ENCODE peak calls at places on chromosomes 6 and 20, in eight cellular contexts. One of them, this sample, is unnamed.

GRCh38 chr6:100202417-100203194 is 208.6 kb upstream of the MCHR2 start:
- DNase-seq in spleen: no peak
- DNase-seq in neural progenitor cell: no peak
- DNase-seq in heart right ventricle: no peak
- DNase-seq in OCI-LY7: no peak
- DNase-seq in left ventricle myocardium inferior: no peak
- DNase-seq in AG04450: peak
- DNase-seq in psoas muscle: peak
- DNase-seq in this sample: no peak

GRCh38 chr20:36847009-36847709 is 28.8 kb upstream of the TLDC2 start:
- DNase-seq in spleen: no peak
- DNase-seq in neural progenitor cell: peak
- DNase-seq in heart right ventricle: peak
- DNase-seq in OCI-LY7: no peak
- DNase-seq in left ventricle myocardium inferior: peak
- DNase-seq in AG04450: peak
- DNase-seq in psoas muscle: peak
- DNase-seq in this sample: no peak

GRCh38 chr6:14228571-14228970 is 111.0 kb downstream of the CD83 start:
- DNase-seq in spleen: no peak
- DNase-seq in neural progenitor cell: no peak
- DNase-seq in heart right ventricle: no peak
- DNase-seq in OCI-LY7: peak
- DNase-seq in left ventricle myocardium inferior: peak
- DNase-seq in AG04450: no peak
- DNase-seq in psoas muscle: no peak
- DNase-seq in this sample: no peak

GRCh38 chr6:166258854-166259276 is 49.3 kb downstream of the PRR18 start:
- DNase-seq in spleen: peak
- DNase-seq in neural progenitor cell: no peak
- DNase-seq in heart right ventricle: peak
- DNase-seq in OCI-LY7: peak
- DNase-seq in left ventricle myocardium inferior: no peak
- DNase-seq in AG04450: no peak
- DNase-seq in psoas muscle: no peak
- DNase-seq in this sample: no peak

GRCh38 chr20:14687317-14687716 is 349.9 kb upstream of the FLRT3 start:
- DNase-seq in spleen: no peak
- DNase-seq in neural progenitor cell: no peak
- DNase-seq in heart right ventricle: no peak
- DNase-seq in OCI-LY7: no peak
- DNase-seq in left ventricle myocardium inferior: no peak
- DNase-seq in AG04450: no peak
- DNase-seq in psoas muscle: no peak
- DNase-seq in this sample: no peak

GRCh38 chr6:104229057-104229456 is 630.7 kb downstream of the HACE1 start:
- DNase-seq in spleen: no peak
- DNase-seq in neural progenitor cell: no peak
- DNase-seq in heart right ventricle: no peak
- DNase-seq in OCI-LY7: no peak
- DNase-seq in left ventricle myocardium inferior: no peak
- DNase-seq in AG04450: no peak
- DNase-seq in psoas muscle: no peak
- DNase-seq in this sample: no peak

GRCh38 chr6:110856296-110856695 is 18.3 kb upstream of the AMD1 start:
- DNase-seq in spleen: no peak
- DNase-seq in neural progenitor cell: no peak
- DNase-seq in heart right ventricle: no peak
- DNase-seq in OCI-LY7: no peak
- DNase-seq in left ventricle myocardium inferior: no peak
- DNase-seq in AG04450: no peak
- DNase-seq in psoas muscle: no peak
- DNase-seq in this sample: no peak

GRCh38 chr6:2839195-2839981 is 2.3 kb downstream of the SERPINB1 start:
- DNase-seq in spleen: no peak
- DNase-seq in neural progenitor cell: no peak
- DNase-seq in heart right ventricle: no peak
- DNase-seq in OCI-LY7: no peak
- DNase-seq in left ventricle myocardium inferior: no peak
- DNase-seq in AG04450: no peak
- DNase-seq in psoas muscle: no peak
- DNase-seq in this sample: no peak

GRCh38 chr6:41258196-41258493 is 28.3 kb downstream of the TREM1 start:
- DNase-seq in spleen: no peak
- DNase-seq in neural progenitor cell: no peak
- DNase-seq in heart right ventricle: no peak
- DNase-seq in OCI-LY7: no peak
- DNase-seq in left ventricle myocardium inferior: no peak
- DNase-seq in AG04450: no peak
- DNase-seq in psoas muscle: no peak
- DNase-seq in this sample: no peak

GRCh38 chr6:52877168-52877567 is 32.3 kb downstream of the GSTA3 start:
- DNase-seq in spleen: no peak
- DNase-seq in neural progenitor cell: no peak
- DNase-seq in heart right ventricle: no peak
- DNase-seq in OCI-LY7: no peak
- DNase-seq in left ventricle myocardium inferior: no peak
- DNase-seq in AG04450: peak
- DNase-seq in psoas muscle: no peak
- DNase-seq in this sample: no peak

GRCh38 chr6:167079853-167080297 is 43.0 kb upstream of the CCR6 start:
- DNase-seq in spleen: peak
- DNase-seq in neural progenitor cell: no peak
- DNase-seq in heart right ventricle: no peak
- DNase-seq in OCI-LY7: peak
- DNase-seq in left ventricle myocardium inferior: no peak
- DNase-seq in AG04450: no peak
- DNase-seq in psoas muscle: no peak
- DNase-seq in this sample: peak

GRCh38 chr20:62761759-62762131 is 34.5 kb upstream of the MRGBP start:
- DNase-seq in spleen: peak
- DNase-seq in neural progenitor cell: no peak
- DNase-seq in heart right ventricle: no peak
- DNase-seq in OCI-LY7: no peak
- DNase-seq in left ventricle myocardium inferior: no peak
- DNase-seq in AG04450: no peak
- DNase-seq in psoas muscle: peak
- DNase-seq in this sample: no peak

GRCh38 chr6:31901415-31901952 is 402 bp downstream of the ZBTB12 start:
- DNase-seq in spleen: peak
- DNase-seq in neural progenitor cell: peak
- DNase-seq in heart right ventricle: peak
- DNase-seq in OCI-LY7: peak
- DNase-seq in left ventricle myocardium inferior: peak
- DNase-seq in AG04450: peak
- DNase-seq in psoas muscle: peak
- DNase-seq in this sample: peak

GRCh38 chr20:10644458-10645204 is 29.2 kb downstream of the JAG1 start:
- DNase-seq in spleen: no peak
- DNase-seq in neural progenitor cell: no peak
- DNase-seq in heart right ventricle: no peak
- DNase-seq in OCI-LY7: no peak
- DNase-seq in left ventricle myocardium inferior: no peak
- DNase-seq in AG04450: no peak
- DNase-seq in psoas muscle: no peak
- DNase-seq in this sample: no peak

GRCh38 chr6:73180718-73181619 is 44.3 kb downstream of the KHDC1L start:
- DNase-seq in spleen: no peak
- DNase-seq in neural progenitor cell: peak
- DNase-seq in heart right ventricle: no peak
- DNase-seq in OCI-LY7: peak
- DNase-seq in left ventricle myocardium inferior: no peak
- DNase-seq in AG04450: peak
- DNase-seq in psoas muscle: no peak
- DNase-seq in this sample: peak

GRCh38 chr20:50317644-50318043 is 127.0 kb downstream of the CEBPB start:
- DNase-seq in spleen: peak
- DNase-seq in neural progenitor cell: no peak
- DNase-seq in heart right ventricle: no peak
- DNase-seq in OCI-LY7: no peak
- DNase-seq in left ventricle myocardium inferior: no peak
- DNase-seq in AG04450: no peak
- DNase-seq in psoas muscle: no peak
- DNase-seq in this sample: no peak

GRCh38 chr6:25311251-25311910 is 32.2 kb downstream of the CARMIL1 start:
- DNase-seq in spleen: no peak
- DNase-seq in neural progenitor cell: peak
- DNase-seq in heart right ventricle: no peak
- DNase-seq in OCI-LY7: no peak
- DNase-seq in left ventricle myocardium inferior: no peak
- DNase-seq in AG04450: no peak
- DNase-seq in psoas muscle: no peak
- DNase-seq in this sample: no peak

GRCh38 chr6:54586251-54586650 is 260.3 kb upstream of the FAM83B start:
- DNase-seq in spleen: no peak
- DNase-seq in neural progenitor cell: no peak
- DNase-seq in heart right ventricle: no peak
- DNase-seq in OCI-LY7: no peak
- DNase-seq in left ventricle myocardium inferior: no peak
- DNase-seq in AG04450: no peak
- DNase-seq in psoas muscle: no peak
- DNase-seq in this sample: no peak

GRCh38 chr6:11536795-11537194 is 754 bp upstream of the TMEM170B start:
- DNase-seq in spleen: peak
- DNase-seq in neural progenitor cell: peak
- DNase-seq in heart right ventricle: no peak
- DNase-seq in OCI-LY7: peak
- DNase-seq in left ventricle myocardium inferior: no peak
- DNase-seq in AG04450: no peak
- DNase-seq in psoas muscle: no peak
- DNase-seq in this sample: no peak

GRCh38 chr20:4516851-4517250 is 204.9 kb upstream of the PRND start:
- DNase-seq in spleen: no peak
- DNase-seq in neural progenitor cell: no peak
- DNase-seq in heart right ventricle: no peak
- DNase-seq in OCI-LY7: no peak
- DNase-seq in left ventricle myocardium inferior: no peak
- DNase-seq in AG04450: no peak
- DNase-seq in psoas muscle: no peak
- DNase-seq in this sample: no peak

GRCh38 chr6:84575264-84575663 is 189.1 kb downstream of the TBX18 start:
- DNase-seq in spleen: no peak
- DNase-seq in neural progenitor cell: no peak
- DNase-seq in heart right ventricle: no peak
- DNase-seq in OCI-LY7: no peak
- DNase-seq in left ventricle myocardium inferior: no peak
- DNase-seq in AG04450: no peak
- DNase-seq in psoas muscle: no peak
- DNase-seq in this sample: peak

DNA sequence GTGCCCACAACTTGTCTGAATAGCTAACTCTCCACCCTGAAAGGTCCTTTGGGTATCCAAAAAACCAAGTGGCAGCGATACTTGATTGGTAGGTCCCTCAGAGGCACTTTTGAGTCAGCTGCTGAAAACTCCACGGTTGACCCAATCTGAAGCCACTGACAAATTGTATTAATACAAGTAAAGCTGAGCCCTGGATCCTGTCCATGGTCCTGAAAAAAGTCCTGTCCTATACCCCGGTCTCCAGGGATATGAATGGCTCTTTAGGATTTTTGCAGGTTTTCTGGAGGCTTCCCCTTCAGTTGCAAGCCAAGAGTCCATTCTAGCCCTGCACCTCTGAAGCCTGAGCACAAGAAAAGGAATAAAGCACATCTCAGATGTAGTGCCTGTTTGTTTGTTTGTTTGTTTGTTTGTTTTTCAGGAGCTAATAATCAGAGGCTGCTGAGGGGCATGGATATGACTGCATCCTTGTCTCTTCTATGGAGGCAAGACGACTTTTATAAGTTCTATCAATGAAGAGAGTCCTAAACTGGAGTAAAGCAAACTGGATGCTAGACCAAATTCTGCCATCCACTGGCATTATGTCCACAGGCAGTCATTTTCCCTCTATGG is 1.7 kb upstream of the SLC12A5 start:
- DNase-seq in spleen: no peak
- DNase-seq in neural progenitor cell: peak
- DNase-seq in heart right ventricle: no peak
- DNase-seq in OCI-LY7: peak
- DNase-seq in left ventricle myocardium inferior: no peak
- DNase-seq in AG04450: peak
- DNase-seq in psoas muscle: no peak
- DNase-seq in this sample: no peak
- H3K4me3 ChIP-seq in spleen: no peak
- H3K4me3 ChIP-seq in neural progenitor cell: no peak
- H3K4me3 ChIP-seq in heart right ventricle: no peak
- H3K4me3 ChIP-seq in OCI-LY7: no peak
- H3K4me3 ChIP-seq in left ventricle myocardium inferior: no peak
- H3K4me3 ChIP-seq in AG04450: no peak
- H3K4me3 ChIP-seq in psoas muscle: no peak
- H3K4me3 ChIP-seq in this sample: no peak

DNA sequence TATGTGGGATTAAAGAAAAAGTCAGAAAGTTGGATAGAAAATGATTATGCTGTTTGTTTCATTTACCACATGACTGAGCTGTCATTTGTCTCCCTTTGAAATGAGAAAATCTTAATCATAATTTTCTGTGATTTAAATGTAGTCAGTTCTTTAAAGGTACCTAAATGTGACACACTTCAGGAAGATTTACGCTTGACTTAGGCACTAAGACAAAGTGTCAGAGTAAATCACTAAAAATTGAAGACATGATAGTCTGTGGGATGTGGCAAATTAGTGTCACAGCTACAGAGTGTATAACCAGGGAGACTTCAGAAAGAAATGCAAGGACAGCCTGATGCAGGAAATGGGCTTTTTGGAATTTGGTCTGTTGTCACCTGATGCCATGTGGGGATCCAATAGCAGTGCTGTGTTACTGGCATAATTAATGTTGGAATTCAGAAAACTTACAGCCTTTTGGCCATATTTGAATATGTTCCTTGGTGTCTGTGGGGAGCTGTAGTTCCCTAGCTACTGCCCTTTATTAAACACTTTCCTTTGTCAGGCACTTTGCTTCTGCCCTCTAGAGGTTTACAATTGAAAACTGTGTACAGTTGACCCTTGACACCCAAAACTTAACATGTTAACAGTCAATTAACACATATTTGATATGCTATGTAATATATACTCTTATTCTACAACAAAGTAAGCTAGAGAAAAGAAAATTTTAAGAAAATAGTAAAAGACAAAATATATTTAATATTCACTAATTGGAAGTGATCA is 493.8 kb downstream of the UTRN start:
- DNase-seq in spleen: no peak
- DNase-seq in neural progenitor cell: no peak
- DNase-seq in heart right ventricle: no peak
- DNase-seq in OCI-LY7: peak
- DNase-seq in left ventricle myocardium inferior: no peak
- DNase-seq in AG04450: no peak
- DNase-seq in psoas muscle: no peak
- DNase-seq in this sample: no peak
- TF ChIP-seq CTCF in spleen: no peak
- TF ChIP-seq CTCF in neural progenitor cell: peak
- TF ChIP-seq CTCF in heart right ventricle: no peak
- TF ChIP-seq CTCF in OCI-LY7: peak
- TF ChIP-seq CTCF in left ventricle myocardium inferior: peak
- TF ChIP-seq CTCF in AG04450: peak
- TF ChIP-seq CTCF in psoas muscle: no peak
- TF ChIP-seq CTCF in this sample: peak

GRCh38 chr6:155201461-155202226 is 62.2 kb upstream of the CLDN20 start:
- DNase-seq in spleen: no peak
- DNase-seq in neural progenitor cell: no peak
- DNase-seq in heart right ventricle: no peak
- DNase-seq in OCI-LY7: no peak
- DNase-seq in left ventricle myocardium inferior: no peak
- DNase-seq in AG04450: peak
- DNase-seq in psoas muscle: no peak
- DNase-seq in this sample: peak
- H3K4me3 ChIP-seq in spleen: no peak
- H3K4me3 ChIP-seq in neural progenitor cell: no peak
- H3K4me3 ChIP-seq in heart right ventricle: no peak
- H3K4me3 ChIP-seq in OCI-LY7: no peak
- H3K4me3 ChIP-seq in left ventricle myocardium inferior: no peak
- H3K4me3 ChIP-seq in AG04450: no peak
- H3K4me3 ChIP-seq in psoas muscle: no peak
- H3K4me3 ChIP-seq in this sample: peak

GRCh38 chr6:102571236-102571908 is 1177.9 kb downstream of the GRIK2 start:
- DNase-seq in spleen: no peak
- DNase-seq in neural progenitor cell: no peak
- DNase-seq in heart right ventricle: no peak
- DNase-seq in OCI-LY7: no peak
- DNase-seq in left ventricle myocardium inferior: no peak
- DNase-seq in AG04450: no peak
- DNase-seq in psoas muscle: no peak
- DNase-seq in this sample: no peak
- TF ChIP-seq CTCF in spleen: no peak
- TF ChIP-seq CTCF in neural progenitor cell: peak
- TF ChIP-seq CTCF in heart right ventricle: no peak
- TF ChIP-seq CTCF in OCI-LY7: no peak
- TF ChIP-seq CTCF in left ventricle myocardium inferior: no peak
- TF ChIP-seq CTCF in AG04450: no peak
- TF ChIP-seq CTCF in psoas muscle: no peak
- TF ChIP-seq CTCF in this sample: no peak